ENCODE peak calls at places on chromosomes 4 and X, in nine cellular contexts. A is mucosa of descending colon, W is Caki2, U is substantia nigra, E is fibroblast of lung, P is HepG2, C is NCI-H1105 treated with DMSO at 0.1 percent for 48 hours, J is cardiac fibroblast, S is posterior cingulate gyrus. Y is an unnamed sample.

GRCh38 chr4:81215219-81215892 is at the start of gene PRKG2:
- DNase-seq in A (peak), W (no peak), U (no peak), E (peak), P (no peak), C (no peak), J (peak), S (no peak), Y (peak)

GRCh38 chrX:78838709-78839108 is 91.2 kb downstream of the LPAR4 start:
- DNase-seq in A (no peak), W (no peak), U (no peak), E (no peak), P (no peak), C (no peak), J (no peak), S (no peak), Y (no peak)

GRCh38 chrX:44529315-44529714 is 13.3 kb downstream of the FUNDC1 start:
- DNase-seq in A (no peak), W (no peak), U (no peak), E (no peak), P (no peak), C (no peak), J (no peak), S (no peak), Y (peak)

GRCh38 chr4:1491630-1492457 is 85.6 kb upstream of the NKX1-1 start:
- DNase-seq in A (no peak), W (no peak), U (no peak), E (no peak), P (no peak), C (no peak), J (no peak), S (peak), Y (no peak)

GRCh38 chrX:123860506-123860840 is 620 bp downstream of the XIAP start:
- DNase-seq in A (no peak), W (no peak), U (no peak), E (no peak), P (peak), C (peak), J (no peak), S (no peak), Y (peak)

GRCh38 chr4:102734116-102734515 is 26.7 kb downstream of the MANBA start:
- DNase-seq in A (no peak), W (no peak), U (no peak), E (no peak), P (no peak), C (no peak), J (no peak), S (no peak), Y (no peak)

GRCh38 chrX:11704725-11705495 is 39.2 kb upstream of the ARHGAP6 start:
- DNase-seq in A (no peak), W (no peak), U (no peak), E (peak), P (no peak), C (no peak), J (peak), S (no peak), Y (no peak)

GRCh38 chr4:1402516-1403101 is 3.6 kb downstream of the NKX1-1 start:
- DNase-seq in A (no peak), W (no peak), U (no peak), E (no peak), P (no peak), C (no peak), J (no peak), S (no peak), Y (no peak)

GRCh38 chrX:65635371-65635770 is 32.1 kb upstream of the MSN start:
- DNase-seq in A (no peak), W (no peak), U (no peak), E (peak), P (no peak), C (no peak), J (peak), S (no peak), Y (no peak)

GRCh38 chr4:85426366-85426765 is 48.6 kb upstream of the ARHGAP24 start:
- DNase-seq in A (no peak), W (no peak), U (no peak), E (no peak), P (no peak), C (no peak), J (no peak), S (no peak), Y (no peak)

GRCh38 chrX:135520553-135521404 is at the start of gene INTS6L:
- DNase-seq in A (peak), W (peak), U (peak), E (peak), P (no peak), C (peak), J (peak), S (peak), Y (peak)

GRCh38 chr4:139858436-139859225 is 193.0 kb downstream of the MGST2 start:
- DNase-seq in A (no peak), W (no peak), U (no peak), E (peak), P (no peak), C (no peak), J (no peak), S (no peak), Y (no peak)

GRCh38 chrX:56797966-56798711 is 69.1 kb downstream of the NBDY start:
- DNase-seq in A (no peak), W (no peak), U (no peak), E (peak), P (no peak), C (no peak), J (peak), S (no peak), Y (no peak)

GRCh38 chrX:123108513-123109427 is 75.3 kb upstream of the GRIA3 start:
- DNase-seq in A (no peak), W (no peak), U (no peak), E (no peak), P (no peak), C (no peak), J (no peak), S (no peak), Y (no peak)

GRCh38 chr4:476501-476900 is 22.5 kb downstream of the ZNF721 start:
- DNase-seq in A (no peak), W (no peak), U (no peak), E (peak), P (no peak), C (no peak), J (no peak), S (no peak), Y (no peak)

GRCh38 chr4:86919824-86920223 is 15.0 kb upstream of the AFF1 start:
- DNase-seq in A (no peak), W (no peak), U (no peak), E (peak), P (no peak), C (no peak), J (peak), S (no peak), Y (no peak)

GRCh38 chrX:51163730-51164129 is 168.9 kb upstream of the NUDT10 start:
- DNase-seq in A (no peak), W (no peak), U (no peak), E (no peak), P (no peak), C (no peak), J (no peak), S (no peak), Y (no peak)

GRCh38 chrX:85309717-85310116 is 65.9 kb downstream of the ZNF711 start:
- DNase-seq in A (no peak), W (no peak), U (no peak), E (no peak), P (no peak), C (no peak), J (no peak), S (no peak), Y (no peak)